ENCODE peak calls at places on chromosomes 12 and 14, in six cellular contexts. U is kidney, G is esophagus squamous epithelium, Q is fibroblast of pulmonary artery, V is cardiac fibroblast, T is fibroblast of lung. I is an unnamed sample.

GRCh38 chr12:113413488-113413939 is 8.7 kb upstream of the SDSL start:
- DNase-seq in G (no peak), V (peak; percentile 55), Q (peak; percentile 36), U (no peak), T (no peak), I (peak; percentile 21)

GRCh38 chr12:103745962-103746361 is 95.1 kb downstream of the NT5DC3 start:
- DNase-seq in G (no peak), U (no peak), V (no peak), Q (no peak), T (no peak), I (no peak)

GRCh38 chr12:46049665-46050064 is 59.3 kb upstream of the SCAF11 start:
- DNase-seq in Q (no peak), V (no peak), G (no peak), U (no peak), T (no peak), I (no peak)

GRCh38 chr14:38255673-38256357 is at the start of gene CLEC14A:
- DNase-seq in G (no peak), Q (no peak), U (peak; percentile 87), V (no peak), T (no peak), I (no peak)

GRCh38 chr12:52423661-52424503 is 10.3 kb downstream of the KRT75 start:
- DNase-seq in G (no peak), T (no peak), Q (no peak), V (no peak), U (peak; percentile 74), I (no peak)

GRCh38 chr12:41140117-41140516 is 48.0 kb upstream of the PDZRN4 start:
- DNase-seq in Q (no peak), T (no peak), U (no peak), G (no peak), V (peak; percentile 4), I (no peak)

GRCh38 chr14:67166450-67166853 is 22.8 kb upstream of the GARIN2 start:
- DNase-seq in G (no peak), Q (peak; percentile 73), V (peak; percentile 74), T (peak; percentile 70), U (no peak), I (peak; percentile 73)

GRCh38 chr12:31899136-31899535 is 60.1 kb upstream of the RESF1 start:
- DNase-seq in Q (no peak), G (no peak), T (no peak), U (no peak), V (no peak), I (no peak)

GRCh38 chr14:102323102-102323501 is 3.6 kb downstream of the ZNF839 start:
- DNase-seq in Q (peak; percentile 90), G (no peak), U (peak; percentile 80), T (peak; percentile 86), V (peak; percentile 92), I (peak; percentile 88)

GRCh38 chr12:47988073-47989022 is 15.9 kb downstream of the COL2A1 start:
- DNase-seq in T (no peak), Q (no peak), V (no peak), G (no peak), U (peak; percentile 17), I (peak; percentile 4)

GRCh38 chr12:111160350-111161142 is 208.3 kb downstream of the PHETA1 start:
- DNase-seq in T (no peak), V (no peak), U (peak; percentile 62), Q (no peak), G (no peak), I (no peak)

GRCh38 chr12:82174383-82174782 is 183.8 kb downstream of the CCDC59 start:
- DNase-seq in G (no peak), U (no peak), V (no peak), Q (no peak), T (no peak), I (no peak)

GRCh38 chr14:95261616-95262510 is 57.8 kb downstream of the CLMN start:
- DNase-seq in G (no peak), Q (no peak), V (peak; percentile 33), U (no peak), T (no peak), I (no peak)

GRCh38 chr12:89349814-89350213 is 2.5 kb downstream of the DUSP6 start:
- DNase-seq in V (peak; percentile 88), G (no peak), U (no peak), T (peak; percentile 71), Q (peak; percentile 87), I (peak; percentile 73)

GRCh38 chr12:32995623-32996022 is 99.0 kb upstream of the PKP2 start:
- DNase-seq in T (no peak), G (no peak), V (no peak), Q (no peak), U (no peak), I (no peak)

GRCh38 chr12:30694412-30694955 is 1.2 kb downstream of the IPO8 start:
- DNase-seq in V (peak; percentile 19), U (no peak), T (peak; percentile 36), Q (no peak), G (no peak), I (peak; percentile 26)

GRCh38 chr14:32375663-32376062 is 46.6 kb downstream of the AKAP6 start:
- DNase-seq in U (no peak), G (no peak), T (no peak), Q (no peak), V (no peak), I (no peak)

GRCh38 chr12:23006413-23006812 is 381.4 kb downstream of the ETNK1 start:
- DNase-seq in Q (no peak), G (no peak), U (no peak), T (peak; percentile 7), V (no peak), I (no peak)

GRCh38 chr12:63103489-63104131 is 47.4 kb downstream of the AVPR1A start:
- DNase-seq in T (peak; percentile 31), Q (peak; percentile 44), G (no peak), U (no peak), V (peak; percentile 48), I (peak; percentile 51)

GRCh38 chr12:570237-570925 is 92.9 kb downstream of the NINJ2 start:
- DNase-seq in U (peak; percentile 94), G (no peak), Q (peak; percentile 86), V (peak; percentile 88), T (peak; percentile 87), I (peak; percentile 85)

GRCh38 chr14:20606190-20606901 is 15.2 kb upstream of the RNASE12 start:
- DNase-seq in Q (peak; percentile 70), G (no peak), V (peak; percentile 74), U (no peak), T (peak; percentile 15), I (peak; percentile 50)

GRCh38 chr14:52078093-52078492 is 9.2 kb upstream of the NID2 start:
- DNase-seq in Q (peak; percentile 53), T (peak; percentile 49), G (no peak), U (no peak), V (peak; percentile 79), I (peak; percentile 78)

GRCh38 chr14:88271205-88271604 is 51.9 kb downstream of the KCNK10 start:
- DNase-seq in V (no peak), U (no peak), T (no peak), G (no peak), Q (no peak), I (no peak)

GRCh38 chr12:115946092-115946491 is 331.4 kb downstream of the MED13L start:
- DNase-seq in Q (no peak), V (no peak), U (no peak), T (no peak), G (no peak), I (no peak)

GRCh38 chr12:22447223-22447622 is 97.1 kb downstream of the C2CD5 start:
- DNase-seq in G (no peak), V (no peak), T (peak; percentile 56), U (no peak), Q (no peak), I (no peak)

GRCh38 chr12:124174949-124175348 is 119.9 kb upstream of the RFLNA start:
- DNase-seq in U (no peak), G (no peak), Q (no peak), T (no peak), V (no peak), I (no peak)

GRCh38 chr12:76878045-76878898 is 547 bp downstream of the CSRP2 start:
- DNase-seq in T (peak; percentile 8), Q (peak; percentile 18), V (no peak), G (no peak), U (peak; percentile 79), I (no peak)

GRCh38 chr12:91311081-91311480 is 128.5 kb upstream of the DCN start:
- DNase-seq in Q (no peak), U (no peak), T (no peak), V (no peak), G (no peak), I (no peak)

GRCh38 chr12:91307957-91308705 is 125.5 kb upstream of the DCN start:
- DNase-seq in Q (no peak), V (no peak), T (no peak), G (no peak), U (no peak), I (no peak)

DNA sequence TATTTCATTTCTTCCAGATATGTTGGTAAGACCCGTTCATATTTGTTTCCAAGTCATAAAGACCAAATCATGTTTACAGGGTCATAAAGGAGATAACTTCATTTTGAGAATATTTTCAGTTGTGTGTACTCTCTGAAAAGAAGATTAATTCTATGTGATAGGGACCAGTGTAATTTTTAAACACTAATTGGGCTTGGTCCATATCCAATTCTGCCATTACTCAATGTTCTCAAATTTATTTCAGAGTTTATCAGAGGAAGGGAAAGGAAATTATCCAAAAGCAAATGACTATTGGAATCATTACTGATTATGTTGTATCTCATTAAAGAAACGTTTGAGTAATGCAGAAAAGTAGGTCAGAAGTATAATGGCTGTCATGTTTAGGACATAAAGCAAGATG is 126.8 kb upstream of the DCN start:
- DNase-seq in Q (no peak), U (no peak), T (no peak), V (no peak), G (no peak), I (no peak)
- H3K4me3 ChIP-seq in Q (no peak overlapping the region), U (no peak overlapping the region), T (no peak overlapping the region), V (no peak overlapping the region), G (no peak overlapping the region), I (no peak overlapping the region)

DNA sequence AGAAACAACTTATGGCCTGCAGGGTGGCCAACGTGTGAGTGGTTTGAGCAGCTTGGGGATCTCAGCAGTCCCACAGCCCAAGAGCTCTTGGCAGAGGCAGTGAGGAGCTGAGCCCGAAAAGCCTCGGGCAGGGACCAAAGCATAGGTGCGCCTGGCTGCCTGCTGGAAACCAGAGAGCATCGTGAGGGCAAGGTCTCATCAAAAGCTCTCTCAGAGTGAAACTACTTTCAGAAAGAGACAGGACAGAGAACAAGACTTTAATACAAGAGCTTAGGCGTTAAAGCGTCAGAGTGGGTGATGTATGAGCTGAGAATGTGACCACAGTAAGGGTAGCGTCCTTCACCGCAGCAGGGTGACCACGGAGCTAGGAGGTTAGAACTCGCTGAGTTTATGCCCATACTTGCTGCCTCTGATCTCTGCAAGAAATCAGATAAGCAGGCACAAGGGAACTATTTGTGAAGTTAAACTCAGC is 30.8 kb downstream of the LGMN start:
- DNase-seq in U (no peak), Q (no peak), T (no peak), V (no peak), G (no peak), I (peak; percentile 19)
- TF ChIP-seq CTCF in U (no peak), Q (no peak), T (no peak), V (no peak), G (no peak), I (no peak)

DNA sequence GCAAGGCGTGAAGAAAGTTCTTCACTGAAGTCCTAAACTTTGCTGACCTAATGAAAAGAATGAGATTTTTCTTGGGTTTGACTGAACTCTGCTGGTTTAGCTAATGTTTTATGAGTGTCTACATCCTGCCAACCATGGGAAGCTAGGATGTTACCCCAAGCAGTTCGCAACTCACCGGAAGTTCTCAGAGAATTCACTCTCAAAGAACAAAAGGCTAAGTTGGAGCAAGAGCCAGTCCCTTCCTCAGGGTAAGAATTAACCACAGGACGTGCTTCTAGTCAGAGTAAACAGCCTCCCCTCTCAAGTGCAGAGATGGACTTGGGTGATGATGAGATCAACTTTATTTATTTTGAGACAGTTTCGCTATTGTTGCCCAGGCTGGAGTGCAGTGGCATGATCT is 37.3 kb downstream of the TCHP start:
- DNase-seq in Q (no peak), V (no peak), G (no peak), U (no peak), T (no peak), I (no peak)
- H3K4me3 ChIP-seq in Q (no peak overlapping the region), V (no peak overlapping the region), G (no peak overlapping the region), U (no peak overlapping the region), T (no peak overlapping the region), I (no peak overlapping the region)

GRCh38 chr14:81991998-81992397 is 458.3 kb upstream of the SEL1L start:
- DNase-seq in Q (peak; percentile 3), T (no peak), V (peak; percentile 4), G (no peak), U (no peak), I (no peak)
- TF ChIP-seq CTCF in Q (peak; percentile 16), T (no peak), V (no peak), G (no peak), U (no peak), I (no peak)